ENCODE peak calls at places on chromosome 1, in eight cellular contexts. Q is endothelial cell; R is dermis microvascular lymphatic vessel endothelial cell; B is cardiac fibroblast; U is neural progenitor cell; D is NCI-H2081 treated with DMSO at 0.1 percent for 48 hours; S is stimulated activated CD4-positive, alpha-beta T cell treated with anti-CD3 and anti-CD28 coated beads, Interleukin-12 subunit alpha, Interleukin-12 subunit beta, amount 100 ng/mL, for 4 hours; N is ACHN. M is an unnamed sample.

GRCh38 chr1:2355408-2356261 is 35.7 kb downstream of the MORN1 start:
- DNase-seq in Q (no peak), R (no peak), B (no peak), U (no peak), D (no peak), S (no peak), N (no peak), M (no peak)

GRCh38 chr1:200243042-200243437 is 166.8 kb downstream of the ZNF281 start:
- DNase-seq in Q (no peak), R (no peak), B (no peak), U (peak; percentile 55), D (no peak), S (no peak), N (no peak), M (no peak)

GRCh38 chr1:229229721-229230135 is 41.2 kb upstream of the RAB4A start:
- DNase-seq in Q (no peak), R (no peak), B (peak; percentile 90), U (peak; percentile 39), D (no peak), S (no peak), N (no peak), M (no peak)

GRCh38 chr1:43531453-43531905 is 796 bp downstream of the PTPRF start:
- DNase-seq in Q (peak; percentile 52), R (no peak), B (no peak), U (peak; percentile 71), D (no peak), S (peak; percentile 3), N (peak; percentile 40), M (no peak)

GRCh38 chr1:91012196-91012595 is 9.6 kb downstream of the ZNF644 start:
- DNase-seq in Q (no peak), R (no peak), B (no peak), U (no peak), D (no peak), S (no peak), N (no peak), M (no peak)

GRCh38 chr1:234369033-234369430 is 4.2 kb upstream of the COA6 start:
- DNase-seq in Q (no peak), R (no peak), B (no peak), U (no peak), D (no peak), S (no peak), N (no peak), M (no peak)

GRCh38 chr1:188489336-188490112 is 1660.8 kb downstream of the PLA2G4A start:
- DNase-seq in Q (no peak), R (peak; percentile 31), B (no peak), U (peak; percentile 62), D (no peak), S (no peak), N (peak; percentile 39), M (no peak)

GRCh38 chr1:58155418-58156123 is 391.0 kb downstream of the OMA1 start:
- DNase-seq in Q (peak; percentile 67), R (peak; percentile 9), B (peak; percentile 2), U (peak; percentile 81), D (no peak), S (no peak), N (peak; percentile 39), M (peak; percentile 34)

GRCh38 chr1:247370786-247371732 is 39.4 kb upstream of the ZNF496 start:
- DNase-seq in Q (no peak), R (no peak), B (peak; percentile 56), U (no peak), D (no peak), S (no peak), N (no peak), M (no peak)

GRCh38 chr1:172670791-172671190 is 11.9 kb downstream of the FASLG start:
- DNase-seq in Q (no peak), R (no peak), B (no peak), U (no peak), D (no peak), S (no peak), N (no peak), M (no peak)

GRCh38 chr1:41498809-41499208 is 14.3 kb upstream of the EDN2 start:
- DNase-seq in Q (no peak), R (peak; percentile 27), B (peak; percentile 74), U (no peak), D (no peak), S (no peak), N (peak; percentile 88), M (no peak)

GRCh38 chr1:163072658-163073057 is 3.5 kb downstream of the RGS4 start:
- DNase-seq in Q (no peak), R (no peak), B (no peak), U (no peak), D (no peak), S (no peak), N (peak; percentile 16), M (no peak)

GRCh38 chr1:112513112-112513870 is 4.5 kb downstream of the WNT2B start:
- DNase-seq in Q (no peak), R (no peak), B (peak; percentile 76), U (no peak), D (no peak), S (no peak), N (no peak), M (no peak)

GRCh38 chr1:234926574-234927311 is 201.9 kb downstream of the TOMM20 start:
- DNase-seq in Q (no peak), R (peak; percentile 52), B (no peak), U (no peak), D (no peak), S (peak; percentile 32), N (no peak), M (no peak)

GRCh38 chr1:152533327-152533938 is 19.2 kb downstream of the CRCT1 start:
- DNase-seq in Q (peak; percentile 71), R (peak; percentile 28), B (peak; percentile 20), U (no peak), D (no peak), S (peak; percentile 25), N (peak; percentile 71), M (peak; percentile 31)

GRCh38 chr1:188420177-188420576 is 1591.4 kb downstream of the PLA2G4A start:
- DNase-seq in Q (no peak), R (no peak), B (no peak), U (no peak), D (no peak), S (no peak), N (no peak), M (no peak)

M was measured in GDM1.